ENCODE peak calls at places on chromosomes 1 and 21, in nine cellular contexts. C is left lung; J is left ventricle myocardium superior; F is brain microvascular endothelial cell; B is stimulated activated CD8-positive, alpha-beta memory T cell treated with anti-CD3 and anti-CD28 coated beads, Interleukin-2, amount 100 ng/mL, for 48 hours; U is left lobe of liver; I is Calu3; P is CD4-positive, alpha-beta memory T cell; T is fibroblast of mammary gland. Y is an unnamed sample.

GRCh38 chr1:89945852-89946476 is 48.9 kb upstream of the ZNF326 start:
- DNase-seq in C (no peak), J (no peak), F (no peak), B (no peak), U (no peak), I (peak), P (no peak), T (peak), Y (no peak)

GRCh38 chr1:192167941-192168685 is 9.9 kb downstream of the RGS18 start:
- DNase-seq in C (no peak), J (no peak), F (no peak), B (no peak), U (no peak), I (no peak), P (no peak), T (no peak), Y (no peak)

GRCh38 chr1:53550201-53550741 is 91.1 kb downstream of the DMRTB1 start:
- DNase-seq in C (peak), J (peak), F (peak), B (no peak), U (peak), I (no peak), P (no peak), T (peak), Y (no peak)

GRCh38 chr21:43644609-43645008 is 14.7 kb downstream of the HSF2BP start:
- DNase-seq in C (no peak), J (no peak), F (peak), B (no peak), U (no peak), I (no peak), P (no peak), T (peak), Y (no peak)

GRCh38 chr1:37448691-37449417 is 25.5 kb upstream of the ZC3H12A start:
- DNase-seq in C (no peak), J (no peak), F (no peak), B (no peak), U (no peak), I (no peak), P (no peak), T (peak), Y (no peak)

GRCh38 chr1:19209990-19210771 is at the start of gene UBR4:
- DNase-seq in C (peak), J (peak), F (peak), B (peak), U (peak), I (peak), P (peak), T (peak), Y (peak)

GRCh38 chr1:19044975-19045831 is 88.7 kb upstream of the IFFO2 start:
- DNase-seq in C (no peak), J (no peak), F (peak), B (no peak), U (peak), I (no peak), P (no peak), T (peak), Y (no peak)

GRCh38 chr1:53393325-53393792 is 65.5 kb upstream of the LRP8 start:
- DNase-seq in C (peak), J (peak), F (peak), B (peak), U (peak), I (peak), P (peak), T (peak), Y (peak)

GRCh38 chr1:217453816-217454215 is 177.1 kb downstream of the GPATCH2 start:
- DNase-seq in C (no peak), J (peak), F (peak), B (no peak), U (no peak), I (peak), P (no peak), T (no peak), Y (no peak)

GRCh38 chr1:193406901-193407300 is 220.5 kb upstream of the B3GALT2 start:
- DNase-seq in C (no peak), J (no peak), F (peak), B (no peak), U (no peak), I (no peak), P (peak), T (peak), Y (no peak)

GRCh38 chr1:52426391-52426790 is 22.0 kb downstream of the PRPF38A start:
- DNase-seq in C (no peak), J (no peak), F (peak), B (no peak), U (no peak), I (no peak), P (no peak), T (no peak), Y (no peak)

GRCh38 chr1:95098196-95098595 is 19.0 kb upstream of the TLCD4 start:
- DNase-seq in C (no peak), J (no peak), F (no peak), B (no peak), U (no peak), I (no peak), P (no peak), T (no peak), Y (no peak)

GRCh38 chr1:26203642-26204318 is 13.4 kb downstream of the CATSPER4 start:
- DNase-seq in C (no peak), J (no peak), F (no peak), B (no peak), U (no peak), I (no peak), P (no peak), T (no peak), Y (no peak)

GRCh38 chr1:166379447-166379846 is 212.6 kb upstream of the FAM78B start:
- DNase-seq in C (no peak), J (peak), F (no peak), B (no peak), U (no peak), I (no peak), P (no peak), T (no peak), Y (no peak)

GRCh38 chr1:187876775-187877174 is 1048.0 kb downstream of the PLA2G4A start:
- DNase-seq in C (no peak), J (no peak), F (no peak), B (no peak), U (no peak), I (no peak), P (no peak), T (no peak), Y (no peak)

GRCh38 chr21:24705201-24705600 is 902.1 kb downstream of the MRPL39 start:
- DNase-seq in C (no peak), J (no peak), F (no peak), B (no peak), U (no peak), I (no peak), P (no peak), T (no peak), Y (no peak)

GRCh38 chr1:184596950-184597651 is 157.6 kb downstream of the EDEM3 start:
- DNase-seq in C (no peak), J (no peak), F (no peak), B (no peak), U (no peak), I (no peak), P (no peak), T (no peak), Y (no peak)

GRCh38 chr1:206021796-206022365 is 1.8 kb downstream of the CTSE start:
- DNase-seq in C (no peak), J (no peak), F (peak), B (no peak), U (no peak), I (peak), P (no peak), T (peak), Y (no peak)

GRCh38 chr1:192448026-192448578 is 127.5 kb upstream of the RGS1 start:
- DNase-seq in C (no peak), J (no peak), F (no peak), B (no peak), U (no peak), I (no peak), P (no peak), T (no peak), Y (no peak)

GRCh38 chr1:31943546-31944184 is 5.5 kb upstream of the PTP4A2 start:
- DNase-seq in C (no peak), J (no peak), F (no peak), B (no peak), U (no peak), I (no peak), P (peak), T (peak), Y (no peak)

GRCh38 chr1:223549740-223550139 is 115.8 kb downstream of the CAPN8 start:
- DNase-seq in C (no peak), J (no peak), F (no peak), B (no peak), U (no peak), I (no peak), P (no peak), T (no peak), Y (no peak)

GRCh38 chr1:71753746-71754145 is 528.6 kb downstream of the NEGR1 start:
- DNase-seq in C (no peak), J (no peak), F (no peak), B (no peak), U (no peak), I (no peak), P (no peak), T (no peak), Y (no peak)

GRCh38 chr1:111234258-111234657 is 6.7 kb downstream of the CHI3L2 start:
- DNase-seq in C (no peak), J (no peak), F (no peak), B (no peak), U (no peak), I (no peak), P (no peak), T (peak), Y (no peak)

GRCh38 chr1:232123775-232124659 is 497.4 kb downstream of the DISC1 start:
- DNase-seq in C (no peak), J (no peak), F (peak), B (no peak), U (no peak), I (no peak), P (no peak), T (peak), Y (no peak)

GRCh38 chr1:27348861-27349783 is 7.3 kb downstream of the SYTL1 start:
- DNase-seq in C (peak), J (peak), F (no peak), B (no peak), U (no peak), I (peak), P (no peak), T (no peak), Y (peak)

GRCh38 chr1:61269648-61270047 is 187.3 kb downstream of the NFIA start:
- DNase-seq in C (no peak), J (no peak), F (no peak), B (no peak), U (no peak), I (no peak), P (no peak), T (no peak), Y (no peak)

GRCh38 chr21:42760977-42761751 is 107.7 kb downstream of the PDE9A start:
- DNase-seq in C (no peak), J (peak), F (no peak), B (no peak), U (no peak), I (no peak), P (no peak), T (no peak), Y (peak)

GRCh38 chr1:156845055-156845952 is 13.6 kb downstream of the INSRR start:
- DNase-seq in C (no peak), J (no peak), F (no peak), B (no peak), U (no peak), I (no peak), P (peak), T (no peak), Y (no peak)